ENCODE peak calls at places on chromosome 6, in four cellular contexts. One of them, this sample, is unnamed.
A peak's percentile ranks its signal among the peaks of the same experiment; 100 is the strongest.

GRCh38 chr6:11241793-11242201 is 9.3 kb upstream of the NEDD9 start:
- DNase-seq in HepG2: peak; percentile 86
- DNase-seq in WTC11: peak; percentile 89
- DNase-seq in K562: peak; percentile 53
- DNase-seq in this sample: peak; percentile 19

GRCh38 chr6:99933129-99933528 is 60.9 kb downstream of the MCHR2 start:
- DNase-seq in HepG2: no peak
- DNase-seq in WTC11: no peak
- DNase-seq in K562: no peak
- DNase-seq in this sample: no peak

GRCh38 chr6:35713426-35713825 is 23.4 kb upstream of the ARMC12 start:
- DNase-seq in HepG2: no peak
- DNase-seq in WTC11: no peak
- DNase-seq in K562: peak; percentile 15
- DNase-seq in this sample: no peak

GRCh38 chr6:40373267-40373666 is 213.9 kb downstream of the LRFN2 start:
- DNase-seq in HepG2: no peak
- DNase-seq in WTC11: no peak
- DNase-seq in K562: no peak
- DNase-seq in this sample: no peak

GRCh38 chr6:108959972-108960582 is 111.9 kb downstream of the ARMC2 start:
- DNase-seq in HepG2: no peak
- DNase-seq in WTC11: no peak
- DNase-seq in K562: no peak
- DNase-seq in this sample: no peak

GRCh38 chr6:129575378-129576118 is 134.4 kb downstream of the ARHGAP18 start:
- DNase-seq in HepG2: peak; percentile 42
- DNase-seq in WTC11: no peak
- DNase-seq in K562: peak; percentile 28
- DNase-seq in this sample: peak; percentile 66

GRCh38 chr6:32249262-32249661 is 25.4 kb upstream of the NOTCH4 start:
- DNase-seq in HepG2: no peak
- DNase-seq in WTC11: no peak
- DNase-seq in K562: no peak
- DNase-seq in this sample: no peak

GRCh38 chr6:58419321-58419720 is 1101.9 kb downstream of the PRIM2 start:
- DNase-seq in HepG2: no peak
- DNase-seq in WTC11: no peak
- DNase-seq in K562: no peak
- DNase-seq in this sample: no peak

GRCh38 chr6:105424177-105424783 is 21.4 kb upstream of the PREP start:
- DNase-seq in HepG2: peak; percentile 37
- DNase-seq in WTC11: peak; percentile 69
- DNase-seq in K562: peak; percentile 72
- DNase-seq in this sample: peak; percentile 61

GRCh38 chr6:105824732-105825131 is 261.4 kb upstream of the PRDM1 start:
- DNase-seq in HepG2: no peak
- DNase-seq in WTC11: no peak
- DNase-seq in K562: no peak
- DNase-seq in this sample: no peak

GRCh38 chr6:139846538-139847321 is 472.3 kb upstream of the CITED2 start:
- DNase-seq in HepG2: no peak
- DNase-seq in WTC11: peak; percentile 26
- DNase-seq in K562: no peak
- DNase-seq in this sample: no peak

GRCh38 chr6:37104935-37105781 is 64.8 kb upstream of the PIM1 start:
- DNase-seq in HepG2: peak; percentile 94
- DNase-seq in WTC11: no peak
- DNase-seq in K562: peak; percentile 17
- DNase-seq in this sample: no peak

GRCh38 chr6:30334077-30334476 is 7.3 kb downstream of the TRIM39 start:
- DNase-seq in HepG2: no peak
- DNase-seq in WTC11: no peak
- DNase-seq in K562: no peak
- DNase-seq in this sample: no peak

GRCh38 chr6:47780510-47781356 is 1.1 kb upstream of the OPN5 start:
- DNase-seq in HepG2: peak; percentile 62
- DNase-seq in WTC11: no peak
- DNase-seq in K562: peak; percentile 42
- DNase-seq in this sample: peak; percentile 59

GRCh38 chr6:136547336-136547735 is 2.9 kb downstream of the MAP7 start:
- DNase-seq in HepG2: no peak
- DNase-seq in WTC11: no peak
- DNase-seq in K562: no peak
- DNase-seq in this sample: peak; percentile 52

GRCh38 chr6:138494312-138494711 is 5.0 kb downstream of the NHSL1 start:
- DNase-seq in HepG2: no peak
- DNase-seq in WTC11: no peak
- DNase-seq in K562: no peak
- DNase-seq in this sample: no peak

GRCh38 chr6:138491020-138491419 is 8.3 kb downstream of the NHSL1 start:
- DNase-seq in HepG2: no peak
- DNase-seq in WTC11: no peak
- DNase-seq in K562: no peak
- DNase-seq in this sample: no peak

GRCh38 chr6:138492113-138492512 is 7.2 kb downstream of the NHSL1 start:
- DNase-seq in HepG2: no peak
- DNase-seq in WTC11: no peak
- DNase-seq in K562: no peak
- DNase-seq in this sample: no peak

GRCh38 chr6:138492871-138493270 is 6.4 kb downstream of the NHSL1 start:
- DNase-seq in HepG2: no peak
- DNase-seq in WTC11: no peak
- DNase-seq in K562: no peak
- DNase-seq in this sample: no peak

GRCh38 chr6:138493413-138493812 is 5.9 kb downstream of the NHSL1 start:
- DNase-seq in HepG2: no peak
- DNase-seq in WTC11: peak; percentile 25
- DNase-seq in K562: no peak
- DNase-seq in this sample: no peak
- TF ChIP-seq ELF4 in HepG2: no peak
- TF ChIP-seq ELF4 in WTC11: no peak
- TF ChIP-seq ELF4 in K562: no peak
- TF ChIP-seq ELF4 in this sample: no peak

GRCh38 chr6:79420054-79420453 is 117.2 kb downstream of the LCA5 start:
- DNase-seq in HepG2: no peak
- DNase-seq in WTC11: no peak
- DNase-seq in K562: no peak
- DNase-seq in this sample: peak; percentile 12
- TF ChIP-seq ELF4 in HepG2: no peak
- TF ChIP-seq ELF4 in WTC11: no peak
- TF ChIP-seq ELF4 in K562: no peak
- TF ChIP-seq ELF4 in this sample: no peak

DNA sequence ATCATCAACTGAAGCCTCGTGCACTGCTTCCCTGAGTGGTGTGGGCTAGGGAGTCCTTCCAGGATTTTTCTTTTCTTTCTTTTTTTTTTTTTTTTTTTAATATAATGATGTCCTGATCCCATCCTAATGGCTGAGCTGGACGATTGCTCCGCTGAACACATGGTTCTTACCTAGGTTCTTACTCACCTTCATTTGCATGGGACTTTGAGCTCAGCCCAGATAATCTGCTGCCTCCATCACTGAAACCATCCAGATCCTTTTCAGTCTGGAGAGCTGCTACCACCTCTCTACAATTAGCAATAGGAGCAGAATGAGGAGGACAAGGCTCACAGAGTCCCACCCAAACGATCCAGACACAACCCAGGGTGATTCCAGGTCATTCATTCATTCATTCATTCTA is 246.4 kb upstream of the RREB1 start:
- DNase-seq in HepG2: peak; percentile 22
- DNase-seq in WTC11: no peak
- DNase-seq in K562: no peak
- DNase-seq in this sample: no peak
- TF ChIP-seq ELF4 in HepG2: no peak
- TF ChIP-seq ELF4 in WTC11: no peak
- TF ChIP-seq ELF4 in K562: no peak
- TF ChIP-seq ELF4 in this sample: no peak

GRCh38 chr6:97437087-97437486 is 154.1 kb upstream of the MMS22L start:
- DNase-seq in HepG2: peak; percentile 31
- DNase-seq in WTC11: no peak
- DNase-seq in K562: peak; percentile 18
- DNase-seq in this sample: peak; percentile 39
- TF ChIP-seq ELF4 in HepG2: no peak
- TF ChIP-seq ELF4 in WTC11: no peak
- TF ChIP-seq ELF4 in K562: no peak
- TF ChIP-seq ELF4 in this sample: no peak

GRCh38 chr6:52969297-52969696 is 25.8 kb downstream of the GSTA4 start:
- DNase-seq in HepG2: no peak
- DNase-seq in WTC11: no peak
- DNase-seq in K562: no peak
- DNase-seq in this sample: no peak
- TF ChIP-seq ELF4 in HepG2: no peak
- TF ChIP-seq ELF4 in WTC11: no peak
- TF ChIP-seq ELF4 in K562: no peak
- TF ChIP-seq ELF4 in this sample: no peak

DNA sequence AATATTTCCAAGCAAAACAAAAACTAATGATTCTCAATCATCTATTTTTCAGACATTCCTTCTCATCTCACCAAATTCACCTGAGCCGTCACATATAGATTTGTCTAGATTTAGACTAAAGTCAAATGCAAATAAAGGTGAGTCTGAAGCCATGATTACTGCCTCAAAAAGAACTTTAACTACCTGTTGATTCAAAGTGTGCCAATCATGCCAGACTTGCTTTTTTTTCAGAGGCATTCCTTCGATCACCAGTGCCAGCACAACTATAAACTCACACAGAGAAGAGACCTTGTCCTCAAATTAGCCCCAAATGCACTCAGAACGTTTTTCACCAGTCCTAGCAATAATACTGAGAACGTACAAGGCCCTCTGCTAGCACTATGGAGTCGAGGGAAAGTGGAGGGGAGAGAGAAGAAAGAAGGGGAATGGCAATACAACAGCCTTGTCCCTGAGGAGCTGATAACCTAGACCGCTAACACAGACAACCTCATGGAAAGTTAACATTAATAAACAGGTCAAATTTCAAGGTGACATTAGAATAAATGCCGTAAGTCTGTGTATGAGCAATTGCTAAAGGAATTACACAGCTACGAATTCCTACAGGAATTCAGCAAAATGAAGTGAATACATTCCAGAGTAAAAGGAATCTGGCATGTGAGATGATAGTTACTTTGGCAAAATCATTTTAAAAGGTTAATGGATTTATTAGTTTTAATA is 60.9 kb downstream of the EPB41L2 start:
- DNase-seq in HepG2: peak; percentile 29
- DNase-seq in WTC11: no peak
- DNase-seq in K562: no peak
- DNase-seq in this sample: no peak
- TF ChIP-seq ELF4 in HepG2: no peak
- TF ChIP-seq ELF4 in WTC11: no peak
- TF ChIP-seq ELF4 in K562: no peak
- TF ChIP-seq ELF4 in this sample: no peak

This sample was measured in HEK293T.